ENCODE peak calls at places on chromosomes 11 and 22, in six cellular contexts. One of them, this sample, is unnamed.

GRCh38 chr11:67045314-67045713 is 11.3 kb upstream of the RHOD start:
- DNase-seq in nephron progenitor cell: no peak
- DNase-seq in fibroblast of lung: peak
- DNase-seq in adrenal gland: peak
- DNase-seq in endothelial cell: no peak
- DNase-seq in GM06990: peak
- DNase-seq in this sample: peak

GRCh38 chr22:24191381-24191841 is 10.1 kb downstream of the SUSD2 start:
- DNase-seq in nephron progenitor cell: no peak
- DNase-seq in fibroblast of lung: no peak
- DNase-seq in adrenal gland: no peak
- DNase-seq in endothelial cell: no peak
- DNase-seq in GM06990: no peak
- DNase-seq in this sample: no peak

GRCh38 chr11:29773656-29774264 is 243.1 kb downstream of the KCNA4 start:
- DNase-seq in nephron progenitor cell: no peak
- DNase-seq in fibroblast of lung: no peak
- DNase-seq in adrenal gland: no peak
- DNase-seq in endothelial cell: no peak
- DNase-seq in GM06990: no peak
- DNase-seq in this sample: no peak

GRCh38 chr11:67486481-67487195 is 3.8 kb downstream of the AIP start:
- DNase-seq in nephron progenitor cell: no peak
- DNase-seq in fibroblast of lung: no peak
- DNase-seq in adrenal gland: no peak
- DNase-seq in endothelial cell: no peak
- DNase-seq in GM06990: peak
- DNase-seq in this sample: peak

GRCh38 chr11:113389288-113389687 is 1.7 kb downstream of the ANKK1 start:
- DNase-seq in nephron progenitor cell: no peak
- DNase-seq in fibroblast of lung: no peak
- DNase-seq in adrenal gland: no peak
- DNase-seq in endothelial cell: no peak
- DNase-seq in GM06990: no peak
- DNase-seq in this sample: no peak

GRCh38 chr11:62909107-62909894 is 11.9 kb downstream of the CHRM1 start:
- DNase-seq in nephron progenitor cell: peak
- DNase-seq in fibroblast of lung: peak
- DNase-seq in adrenal gland: peak
- DNase-seq in endothelial cell: peak
- DNase-seq in GM06990: no peak
- DNase-seq in this sample: no peak

GRCh38 chr11:125591659-125592304 is 870 bp upstream of the STT3A start:
- DNase-seq in nephron progenitor cell: peak
- DNase-seq in fibroblast of lung: peak
- DNase-seq in adrenal gland: peak
- DNase-seq in endothelial cell: peak
- DNase-seq in GM06990: peak
- DNase-seq in this sample: peak

GRCh38 chr22:36302439-36303114 is 49.6 kb downstream of the APOL1 start:
- DNase-seq in nephron progenitor cell: no peak
- DNase-seq in fibroblast of lung: no peak
- DNase-seq in adrenal gland: no peak
- DNase-seq in endothelial cell: no peak
- DNase-seq in GM06990: no peak
- DNase-seq in this sample: no peak

GRCh38 chr22:25202290-25202921 is 2.7 kb downstream of the CRYBB3 start:
- DNase-seq in nephron progenitor cell: peak
- DNase-seq in fibroblast of lung: peak
- DNase-seq in adrenal gland: peak
- DNase-seq in endothelial cell: peak
- DNase-seq in GM06990: no peak
- DNase-seq in this sample: peak

GRCh38 chr11:7924526-7924925 is 6.5 kb downstream of the OR10A6 start:
- DNase-seq in nephron progenitor cell: no peak
- DNase-seq in fibroblast of lung: peak
- DNase-seq in adrenal gland: no peak
- DNase-seq in endothelial cell: no peak
- DNase-seq in GM06990: no peak
- DNase-seq in this sample: no peak

GRCh38 chr11:64544616-64545296 is 46.3 kb upstream of the SLC22A12 start:
- DNase-seq in nephron progenitor cell: no peak
- DNase-seq in fibroblast of lung: no peak
- DNase-seq in adrenal gland: no peak
- DNase-seq in endothelial cell: no peak
- DNase-seq in GM06990: no peak
- DNase-seq in this sample: no peak

GRCh38 chr22:46044718-46045458 is 67.9 kb upstream of the WNT7B start:
- DNase-seq in nephron progenitor cell: peak
- DNase-seq in fibroblast of lung: no peak
- DNase-seq in adrenal gland: peak
- DNase-seq in endothelial cell: no peak
- DNase-seq in GM06990: no peak
- DNase-seq in this sample: no peak

GRCh38 chr22:49236541-49237075 is 591.1 kb downstream of the BRD1 start:
- DNase-seq in nephron progenitor cell: no peak
- DNase-seq in fibroblast of lung: no peak
- DNase-seq in adrenal gland: no peak
- DNase-seq in endothelial cell: no peak
- DNase-seq in GM06990: no peak
- DNase-seq in this sample: no peak

GRCh38 chr22:21766933-21767462 is 31.4 kb upstream of the YPEL1 start:
- DNase-seq in nephron progenitor cell: no peak
- DNase-seq in fibroblast of lung: no peak
- DNase-seq in adrenal gland: no peak
- DNase-seq in endothelial cell: no peak
- DNase-seq in GM06990: no peak
- DNase-seq in this sample: peak

GRCh38 chr11:72814831-72815618 is 814 bp downstream of the ATG16L2 start:
- DNase-seq in nephron progenitor cell: no peak
- DNase-seq in fibroblast of lung: peak
- DNase-seq in adrenal gland: no peak
- DNase-seq in endothelial cell: peak
- DNase-seq in GM06990: peak
- DNase-seq in this sample: peak

GRCh38 chr22:35327690-35328471 is 28.2 kb downstream of the TOM1 start:
- DNase-seq in nephron progenitor cell: no peak
- DNase-seq in fibroblast of lung: no peak
- DNase-seq in adrenal gland: no peak
- DNase-seq in endothelial cell: no peak
- DNase-seq in GM06990: no peak
- DNase-seq in this sample: no peak

GRCh38 chr11:7577226-7577882 is 63.6 kb downstream of the PPFIBP2 start:
- DNase-seq in nephron progenitor cell: no peak
- DNase-seq in fibroblast of lung: peak
- DNase-seq in adrenal gland: no peak
- DNase-seq in endothelial cell: no peak
- DNase-seq in GM06990: no peak
- DNase-seq in this sample: no peak

GRCh38 chr22:46145896-46146295 is 4.4 kb upstream of the PPARA start:
- DNase-seq in nephron progenitor cell: no peak
- DNase-seq in fibroblast of lung: no peak
- DNase-seq in adrenal gland: peak
- DNase-seq in endothelial cell: no peak
- DNase-seq in GM06990: no peak
- DNase-seq in this sample: no peak

GRCh38 chr11:94106699-94107098 is 21.9 kb upstream of the PANX1 start:
- DNase-seq in nephron progenitor cell: no peak
- DNase-seq in fibroblast of lung: peak
- DNase-seq in adrenal gland: no peak
- DNase-seq in endothelial cell: no peak
- DNase-seq in GM06990: no peak
- DNase-seq in this sample: no peak

GRCh38 chr11:74853223-74853622 is 95.7 kb downstream of the XRRA1 start:
- DNase-seq in nephron progenitor cell: no peak
- DNase-seq in fibroblast of lung: no peak
- DNase-seq in adrenal gland: no peak
- DNase-seq in endothelial cell: no peak
- DNase-seq in GM06990: no peak
- DNase-seq in this sample: no peak

GRCh38 chr11:70871881-70872280 is 380.5 kb downstream of the SHANK2 start:
- DNase-seq in nephron progenitor cell: no peak
- DNase-seq in fibroblast of lung: peak
- DNase-seq in adrenal gland: peak
- DNase-seq in endothelial cell: no peak
- DNase-seq in GM06990: no peak
- DNase-seq in this sample: no peak

GRCh38 chr11:90148900-90149299 is 14.4 kb downstream of the NAALAD2 start:
- DNase-seq in nephron progenitor cell: no peak
- DNase-seq in fibroblast of lung: no peak
- DNase-seq in adrenal gland: no peak
- DNase-seq in endothelial cell: no peak
- DNase-seq in GM06990: no peak
- DNase-seq in this sample: no peak
- TF ChIP-seq CTCF in nephron progenitor cell: peak
- TF ChIP-seq CTCF in fibroblast of lung: no peak
- TF ChIP-seq CTCF in adrenal gland: no peak
- TF ChIP-seq CTCF in endothelial cell: peak
- TF ChIP-seq CTCF in GM06990: no peak
- TF ChIP-seq CTCF in this sample: no peak

GRCh38 chr22:18966748-18967147 is 30.7 kb upstream of the PRODH start:
- DNase-seq in nephron progenitor cell: no peak
- DNase-seq in fibroblast of lung: no peak
- DNase-seq in adrenal gland: no peak
- DNase-seq in endothelial cell: no peak
- DNase-seq in GM06990: no peak
- DNase-seq in this sample: no peak

GRCh38 chr22:18968011-18968749 is 32.1 kb upstream of the PRODH start:
- DNase-seq in nephron progenitor cell: peak
- DNase-seq in fibroblast of lung: peak
- DNase-seq in adrenal gland: peak
- DNase-seq in endothelial cell: peak
- DNase-seq in GM06990: no peak
- DNase-seq in this sample: no peak

GRCh38 chr22:18965526-18966421 is 29.7 kb upstream of the PRODH start:
- DNase-seq in nephron progenitor cell: no peak
- DNase-seq in fibroblast of lung: no peak
- DNase-seq in adrenal gland: no peak
- DNase-seq in endothelial cell: no peak
- DNase-seq in GM06990: no peak
- DNase-seq in this sample: no peak

DNA sequence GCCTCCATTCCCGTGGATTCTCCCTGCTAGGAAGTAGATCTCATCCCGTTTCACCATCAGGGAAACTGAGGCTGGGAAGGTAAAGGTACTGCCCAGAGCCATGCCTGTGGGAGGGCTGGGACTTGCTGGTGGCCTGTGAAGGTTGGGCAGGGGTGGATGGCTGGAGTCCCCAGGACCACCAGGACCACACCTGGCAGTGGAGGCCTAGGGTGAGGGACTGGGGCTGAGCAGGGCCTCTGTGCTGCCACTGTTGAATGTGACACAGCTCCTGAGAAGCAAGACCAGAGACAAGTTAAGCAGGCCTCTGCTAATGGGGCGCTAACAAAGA is 26.2 kb upstream of the PRODH start:
- DNase-seq in nephron progenitor cell: no peak
- DNase-seq in fibroblast of lung: no peak
- DNase-seq in adrenal gland: no peak
- DNase-seq in endothelial cell: no peak
- DNase-seq in GM06990: no peak
- DNase-seq in this sample: no peak
- TF ChIP-seq CTCF in nephron progenitor cell: no peak
- TF ChIP-seq CTCF in fibroblast of lung: no peak
- TF ChIP-seq CTCF in adrenal gland: no peak
- TF ChIP-seq CTCF in endothelial cell: no peak
- TF ChIP-seq CTCF in GM06990: no peak
- TF ChIP-seq CTCF in this sample: no peak

DNA sequence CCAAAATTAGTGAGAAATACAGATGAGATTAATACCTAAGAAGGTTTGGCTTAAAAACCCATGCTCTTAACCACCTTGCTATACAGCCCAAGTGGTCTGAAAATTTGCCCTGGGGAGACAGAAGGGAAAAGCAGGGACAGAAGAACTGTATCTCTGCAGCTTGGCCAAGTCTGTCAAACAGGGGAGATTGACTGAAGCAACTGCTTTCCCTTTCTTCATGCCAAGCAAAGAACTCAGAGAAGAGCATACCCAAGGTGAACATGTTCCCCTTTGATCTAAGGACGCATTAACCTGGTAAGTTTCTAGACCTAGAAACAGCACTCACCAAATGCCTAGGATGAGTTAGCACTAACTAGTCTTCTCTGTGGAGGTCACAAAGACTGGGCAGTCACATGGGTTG is 75.7 kb upstream of the GRAMD1B start:
- DNase-seq in nephron progenitor cell: no peak
- DNase-seq in fibroblast of lung: no peak
- DNase-seq in adrenal gland: no peak
- DNase-seq in endothelial cell: no peak
- DNase-seq in GM06990: no peak
- DNase-seq in this sample: no peak
- TF ChIP-seq CTCF in nephron progenitor cell: no peak
- TF ChIP-seq CTCF in fibroblast of lung: no peak
- TF ChIP-seq CTCF in adrenal gland: no peak
- TF ChIP-seq CTCF in endothelial cell: no peak
- TF ChIP-seq CTCF in GM06990: no peak
- TF ChIP-seq CTCF in this sample: no peak

GRCh38 chr11:78653294-78653909 is 78.7 kb upstream of the NARS2 start:
- DNase-seq in nephron progenitor cell: no peak
- DNase-seq in fibroblast of lung: no peak
- DNase-seq in adrenal gland: no peak
- DNase-seq in endothelial cell: no peak
- DNase-seq in GM06990: no peak
- DNase-seq in this sample: no peak

GRCh38 chr11:78654071-78654470 is 79.4 kb upstream of the NARS2 start:
- DNase-seq in nephron progenitor cell: no peak
- DNase-seq in fibroblast of lung: no peak
- DNase-seq in adrenal gland: no peak
- DNase-seq in endothelial cell: no peak
- DNase-seq in GM06990: no peak
- DNase-seq in this sample: no peak

GRCh38 chr11:78651136-78651775 is 76.6 kb upstream of the NARS2 start:
- DNase-seq in nephron progenitor cell: peak
- DNase-seq in fibroblast of lung: peak
- DNase-seq in adrenal gland: no peak
- DNase-seq in endothelial cell: no peak
- DNase-seq in GM06990: no peak
- DNase-seq in this sample: no peak

GRCh38 chr11:78652866-78653265 is 78.2 kb upstream of the NARS2 start:
- DNase-seq in nephron progenitor cell: no peak
- DNase-seq in fibroblast of lung: no peak
- DNase-seq in adrenal gland: no peak
- DNase-seq in endothelial cell: no peak
- DNase-seq in GM06990: no peak
- DNase-seq in this sample: no peak

DNA sequence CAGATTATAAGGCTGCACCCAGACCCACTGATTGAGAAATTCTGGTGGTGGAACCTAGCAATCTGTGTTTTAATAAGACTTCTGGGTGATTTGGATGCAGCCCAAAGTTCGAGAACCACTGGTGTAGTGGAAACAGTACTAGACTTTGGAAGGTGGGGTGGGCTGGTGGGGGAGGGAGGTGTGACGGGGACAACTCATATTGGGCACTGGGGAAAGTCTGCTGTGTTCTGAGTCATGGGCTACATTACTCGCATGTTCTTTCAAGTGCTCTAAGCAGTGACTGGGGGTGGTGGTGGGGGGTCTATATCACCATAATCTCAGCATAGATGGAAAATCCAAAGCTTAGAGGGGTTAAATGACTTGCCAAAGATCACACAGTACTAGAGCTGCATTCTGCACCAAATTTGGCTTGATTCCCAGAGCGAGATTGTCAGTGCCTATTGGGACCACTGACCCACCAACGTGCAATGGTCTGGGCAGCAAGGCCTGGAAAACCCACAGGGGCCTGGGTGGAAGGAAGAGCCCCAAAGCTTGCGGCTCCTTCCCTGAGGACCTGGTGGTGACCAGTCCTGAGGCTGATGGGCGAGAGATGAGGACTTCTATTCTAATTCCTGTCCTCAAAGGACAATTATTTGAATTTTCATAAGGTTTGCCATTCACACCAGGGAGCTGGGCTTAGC is 77.4 kb upstream of the NARS2 start:
- DNase-seq in nephron progenitor cell: no peak
- DNase-seq in fibroblast of lung: no peak
- DNase-seq in adrenal gland: no peak
- DNase-seq in endothelial cell: no peak
- DNase-seq in GM06990: no peak
- DNase-seq in this sample: no peak
- TF ChIP-seq CTCF in nephron progenitor cell: no peak
- TF ChIP-seq CTCF in fibroblast of lung: no peak
- TF ChIP-seq CTCF in adrenal gland: no peak
- TF ChIP-seq CTCF in endothelial cell: no peak
- TF ChIP-seq CTCF in GM06990: no peak
- TF ChIP-seq CTCF in this sample: no peak